ENCODE peak calls at places on chromosomes 16 and 17, in eight cellular contexts. C, D, G, E, N, S, F and Y are unnamed samples.

GRCh38 chr17:38428150-38428642 is at the start of gene ARHGAP23:
- DNase-seq in C (peak), D (peak), G (no peak), E (peak), N (no peak), S (no peak), F (peak), Y (no peak)

GRCh38 chr16:84027607-84028006 is 15.0 kb downstream of the SLC38A8 start:
- DNase-seq in C (no peak), D (no peak), G (no peak), E (no peak), N (no peak), S (no peak), F (no peak), Y (no peak)

GRCh38 chr16:85664580-85665372 is 24.0 kb downstream of the GINS2 start:
- DNase-seq in C (peak), D (no peak), G (no peak), E (no peak), N (no peak), S (no peak), F (no peak), Y (no peak)

GRCh38 chr17:73138541-73139138 is 26.2 kb upstream of the SSTR2 start:
- DNase-seq in C (no peak), D (no peak), G (no peak), E (no peak), N (no peak), S (no peak), F (no peak), Y (no peak)

GRCh38 chr17:80023261-80024205 is 12.1 kb downstream of the TBC1D16 start:
- DNase-seq in C (peak), D (no peak), G (no peak), E (no peak), N (no peak), S (no peak), F (no peak), Y (no peak)

GRCh38 chr17:58275417-58275816 is 5.3 kb downstream of the MPO start:
- DNase-seq in C (no peak), D (no peak), G (no peak), E (no peak), N (no peak), S (no peak), F (no peak), Y (no peak)

GRCh38 chr16:85420501-85421337 is 192.4 kb upstream of the GSE1 start:
- DNase-seq in C (peak), D (peak), G (peak), E (peak), N (no peak), S (no peak), F (peak), Y (no peak)

GRCh38 chr16:12062343-12063003 is 85.9 kb downstream of the SNX29 start:
- DNase-seq in C (peak), D (no peak), G (no peak), E (peak), N (no peak), S (no peak), F (no peak), Y (no peak)

GRCh38 chr17:17994271-17994670 is 21.6 kb downstream of the DRC3 start:
- DNase-seq in C (no peak), D (peak), G (no peak), E (no peak), N (no peak), S (no peak), F (peak), Y (peak)

GRCh38 chr16:53515259-53515658 is 12.2 kb upstream of the AKTIP start:
- DNase-seq in C (no peak), D (no peak), G (no peak), E (no peak), N (no peak), S (no peak), F (no peak), Y (no peak)

GRCh38 chr16:4612977-4613635 is 1.6 kb downstream of the UBALD1 start:
- DNase-seq in C (no peak), D (no peak), G (no peak), E (peak), N (no peak), S (no peak), F (no peak), Y (no peak)